ENCODE peak calls at places on chromosome 22, in six cellular contexts. D is pancreas; Y is CD8-positive, alpha-beta T cell; J is neuronal stem cell; W is PC-9; F is psoas muscle. U is an unnamed sample.

GRCh38 chr22:27461470-27461869 is 340.1 kb downstream of the MN1 start:
- DNase-seq in Y (no peak), F (no peak), W (peak; percentile 97), J (peak; percentile 71), D (no peak), U (no peak)

GRCh38 chr22:47357493-47357892 is 595.0 kb downstream of the TBC1D22A start:
- DNase-seq in D (no peak), Y (peak; percentile 35), W (no peak), F (no peak), J (no peak), U (no peak)

GRCh38 chr22:36301384-36301828 is 48.5 kb downstream of the APOL1 start:
- DNase-seq in Y (peak; percentile 92), J (peak; percentile 54), D (peak; percentile 81), F (peak; percentile 73), W (peak; percentile 64), U (peak; percentile 91)

GRCh38 chr22:30556388-30556787 is 9.8 kb upstream of the SEC14L6 start:
- DNase-seq in F (no peak), D (no peak), J (no peak), Y (no peak), W (no peak), U (no peak)

GRCh38 chr22:36026741-36027140 is 1.9 kb downstream of the RBFOX2 start:
- DNase-seq in Y (no peak), D (no peak), F (no peak), J (no peak), W (no peak), U (no peak)

GRCh38 chr22:50017701-50018224 is 5.2 kb upstream of the IL17REL start:
- DNase-seq in F (no peak), J (no peak), Y (no peak), D (no peak), W (no peak), U (no peak)

GRCh38 chr22:23704829-23705228 is 14.0 kb downstream of the RGL4 start:
- DNase-seq in W (no peak), J (no peak), Y (no peak), D (no peak), F (no peak), U (no peak)

GRCh38 chr22:49992921-49993648 is 19.5 kb downstream of the IL17REL start:
- DNase-seq in D (peak; percentile 70), W (peak; percentile 32), Y (peak; percentile 81), F (peak; percentile 63), J (no peak), U (peak; percentile 76)

GRCh38 chr22:23404689-23405365 is 175.3 kb downstream of the IGLL1 start:
- DNase-seq in Y (no peak), W (no peak), D (peak; percentile 35), J (peak; percentile 67), F (no peak), U (peak; percentile 63)

GRCh38 chr22:37625737-37626136 is 13.7 kb upstream of the SH3BP1 start:
- DNase-seq in J (no peak), D (peak; percentile 35), W (no peak), F (no peak), Y (no peak), U (no peak)

GRCh38 chr22:44580176-44580575 is 82.1 kb upstream of the RTL6 start:
- DNase-seq in F (no peak), J (no peak), W (no peak), D (no peak), Y (no peak), U (no peak)

GRCh38 chr22:39503590-39503989 is 1.5 kb downstream of the MIEF1 start:
- DNase-seq in W (no peak), J (no peak), Y (no peak), D (no peak), F (no peak), U (no peak)
- H3K4me3 ChIP-seq in W (peak overlapping the region; percentile 92), J (peak overlapping the region; percentile 95), Y (peak overlapping the region; percentile 80), D (no peak overlapping the region), F (peak overlapping the region; percentile 87), U (peak overlapping the region; percentile 86)

GRCh38 chr22:20779813-20780148 is 5.9 kb downstream of the SERPIND1 start:
- DNase-seq in D (no peak), Y (no peak), J (no peak), W (peak; percentile 84), F (no peak), U (no peak)
- H3K27ac ChIP-seq in D (no peak overlapping the region), Y (no peak overlapping the region), J (no peak overlapping the region), W (peak overlapping the region; percentile 62), F (no peak overlapping the region), U (no peak overlapping the region)

GRCh38 chr22:46074771-46075551 is 75.4 kb upstream of the PPARA start:
- DNase-seq in F (peak; percentile 24), W (no peak), J (no peak), Y (no peak), D (peak; percentile 58), U (peak; percentile 55)
- H3K4me3 ChIP-seq in F (peak overlapping the region; percentile 95), W (peak overlapping the region; percentile 99), J (no peak overlapping the region), Y (no peak overlapping the region), D (peak overlapping the region; percentile 75), U (peak overlapping the region; percentile 74)

GRCh38 chr22:43398246-43398645 is 13.6 kb upstream of the MPPED1 start:
- DNase-seq in J (no peak), Y (no peak), F (no peak), W (no peak), D (no peak), U (no peak)

GRCh38 chr22:43396321-43396933 is 15.4 kb upstream of the MPPED1 start:
- DNase-seq in W (no peak), D (no peak), F (no peak), Y (no peak), J (no peak), U (no peak)

GRCh38 chr22:43395296-43395695 is 16.5 kb upstream of the MPPED1 start:
- DNase-seq in W (no peak), J (no peak), Y (no peak), D (no peak), F (no peak), U (no peak)

GRCh38 chr22:43397766-43398165 is 14.0 kb upstream of the MPPED1 start:
- DNase-seq in F (no peak), W (no peak), Y (no peak), D (no peak), J (no peak), U (no peak)

DNA sequence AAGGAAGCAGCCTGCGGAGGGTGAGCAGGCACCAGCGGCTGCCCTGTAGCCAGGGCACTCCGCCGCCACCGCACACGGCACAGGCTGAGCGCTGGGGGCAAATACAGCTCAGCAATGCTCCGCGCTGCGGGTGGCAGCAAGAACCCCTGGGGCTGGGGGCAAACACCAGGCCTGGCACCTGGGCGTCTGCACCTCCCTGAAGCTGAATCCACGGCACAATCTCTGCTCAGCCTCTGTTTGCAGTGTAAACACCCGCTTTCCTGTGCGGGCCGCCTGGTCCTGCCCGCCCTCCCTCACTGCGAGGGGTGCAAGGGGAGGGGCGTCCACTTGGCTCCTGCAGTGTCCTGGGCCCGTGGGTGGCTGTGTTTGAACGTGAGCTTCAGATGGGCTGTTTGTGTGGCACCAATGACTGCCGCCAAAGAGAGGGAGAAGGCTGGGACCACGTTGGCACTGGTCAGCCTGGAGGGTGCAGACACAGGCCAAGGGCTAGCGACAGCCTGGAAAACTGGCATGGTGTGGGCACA is 14.8 kb upstream of the MPPED1 start:
- DNase-seq in J (no peak), F (no peak), W (no peak), Y (no peak), D (no peak), U (no peak)
- H3K27ac ChIP-seq in J (no peak overlapping the region), F (no peak overlapping the region), W (no peak overlapping the region), Y (no peak overlapping the region), D (no peak overlapping the region), U (no peak overlapping the region)

DNA sequence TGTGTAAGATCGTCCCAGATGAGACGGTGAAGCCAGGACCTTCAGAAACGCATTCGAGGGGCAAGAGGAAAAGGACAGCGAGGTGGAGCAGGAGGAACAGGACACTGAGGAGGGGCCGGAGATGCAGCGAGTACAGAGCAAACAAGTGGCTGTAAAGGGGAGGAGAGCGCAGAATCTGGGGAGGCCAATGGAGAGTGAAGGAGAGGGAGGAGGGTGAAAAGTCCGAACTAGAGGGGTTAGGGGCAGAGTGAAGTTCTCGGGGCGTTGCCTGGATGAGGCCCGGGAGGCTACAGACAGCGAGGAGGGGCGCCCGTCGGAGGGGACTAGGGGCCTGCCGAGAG is 8.8 kb upstream of the PPIL2 start:
- DNase-seq in F (no peak), Y (no peak), J (no peak), D (no peak), W (no peak), U (no peak)
- H3K4me3 ChIP-seq in F (peak overlapping the region; percentile 67), Y (peak overlapping the region; percentile 80), J (no peak overlapping the region), D (no peak overlapping the region), W (peak overlapping the region; percentile 58), U (peak overlapping the region; percentile 81)